ENCODE peak calls at places on chromosomes 13 and 19, in ten cellular contexts. One of them, this sample, is unnamed.

GRCh38 chr13:50646070-50646469 is 197.4 kb downstream of the DLEU7 start:
- DNase-seq in tibial nerve: no peak
- DNase-seq in WTC11: no peak
- DNase-seq in uterus: no peak
- DNase-seq in retinal pigment epithelial cell: no peak
- DNase-seq in lower leg skin: no peak
- DNase-seq in lower lobe of right lung: no peak
- DNase-seq in astrocyte: peak; percentile 33
- DNase-seq in progenitor cell of endocrine pancreas: no peak
- DNase-seq in cardiac muscle cell: no peak
- DNase-seq in this sample: no peak

GRCh38 chr13:21076265-21076653 is 14.9 kb upstream of the LATS2 start:
- DNase-seq in tibial nerve: no peak
- DNase-seq in WTC11: peak; percentile 38
- DNase-seq in uterus: no peak
- DNase-seq in retinal pigment epithelial cell: no peak
- DNase-seq in lower leg skin: no peak
- DNase-seq in lower lobe of right lung: no peak
- DNase-seq in astrocyte: no peak
- DNase-seq in progenitor cell of endocrine pancreas: no peak
- DNase-seq in cardiac muscle cell: no peak
- DNase-seq in this sample: no peak

GRCh38 chr19:6718741-6719539 is 1.5 kb downstream of the C3 start:
- DNase-seq in tibial nerve: no peak
- DNase-seq in WTC11: peak; percentile 78
- DNase-seq in uterus: no peak
- DNase-seq in retinal pigment epithelial cell: no peak
- DNase-seq in lower leg skin: no peak
- DNase-seq in lower lobe of right lung: peak; percentile 77
- DNase-seq in astrocyte: no peak
- DNase-seq in progenitor cell of endocrine pancreas: no peak
- DNase-seq in cardiac muscle cell: peak; percentile 59
- DNase-seq in this sample: peak; percentile 46

GRCh38 chr13:90287521-90287920 is 1060.0 kb upstream of the MIR17HG start:
- DNase-seq in tibial nerve: no peak
- DNase-seq in WTC11: no peak
- DNase-seq in uterus: no peak
- DNase-seq in retinal pigment epithelial cell: no peak
- DNase-seq in lower leg skin: no peak
- DNase-seq in lower lobe of right lung: no peak
- DNase-seq in astrocyte: no peak
- DNase-seq in progenitor cell of endocrine pancreas: no peak
- DNase-seq in cardiac muscle cell: no peak
- DNase-seq in this sample: no peak

GRCh38 chr19:53076984-53077383 is 26.2 kb downstream of the ZNF160 start:
- DNase-seq in tibial nerve: peak; percentile 16
- DNase-seq in WTC11: peak; percentile 91
- DNase-seq in uterus: peak; percentile 26
- DNase-seq in retinal pigment epithelial cell: peak; percentile 7
- DNase-seq in lower leg skin: no peak
- DNase-seq in lower lobe of right lung: no peak
- DNase-seq in astrocyte: peak; percentile 12
- DNase-seq in progenitor cell of endocrine pancreas: peak; percentile 50
- DNase-seq in cardiac muscle cell: peak; percentile 82
- DNase-seq in this sample: no peak

GRCh38 chr19:13022859-13023636 is 27.8 kb downstream of the NFIX start:
- DNase-seq in tibial nerve: peak; percentile 80
- DNase-seq in WTC11: peak; percentile 61
- DNase-seq in uterus: peak; percentile 95
- DNase-seq in retinal pigment epithelial cell: no peak
- DNase-seq in lower leg skin: peak; percentile 97
- DNase-seq in lower lobe of right lung: peak; percentile 78
- DNase-seq in astrocyte: peak; percentile 98
- DNase-seq in progenitor cell of endocrine pancreas: no peak
- DNase-seq in cardiac muscle cell: peak; percentile 97
- DNase-seq in this sample: no peak

GRCh38 chr19:42455621-42456081 is 12.9 kb upstream of the CXCL17 start:
- DNase-seq in tibial nerve: no peak
- DNase-seq in WTC11: no peak
- DNase-seq in uterus: no peak
- DNase-seq in retinal pigment epithelial cell: no peak
- DNase-seq in lower leg skin: no peak
- DNase-seq in lower lobe of right lung: no peak
- DNase-seq in astrocyte: no peak
- DNase-seq in progenitor cell of endocrine pancreas: no peak
- DNase-seq in cardiac muscle cell: no peak
- DNase-seq in this sample: no peak

GRCh38 chr19:28213476-28214082 is 999.4 kb downstream of the UQCRFS1 start:
- DNase-seq in tibial nerve: no peak
- DNase-seq in WTC11: no peak
- DNase-seq in uterus: peak; percentile 28
- DNase-seq in retinal pigment epithelial cell: no peak
- DNase-seq in lower leg skin: no peak
- DNase-seq in lower lobe of right lung: no peak
- DNase-seq in astrocyte: peak; percentile 79
- DNase-seq in progenitor cell of endocrine pancreas: no peak
- DNase-seq in cardiac muscle cell: no peak
- DNase-seq in this sample: no peak

GRCh38 chr13:78621086-78621485 is 17.7 kb upstream of the POU4F1 start:
- DNase-seq in tibial nerve: no peak
- DNase-seq in WTC11: no peak
- DNase-seq in uterus: no peak
- DNase-seq in retinal pigment epithelial cell: no peak
- DNase-seq in lower leg skin: no peak
- DNase-seq in lower lobe of right lung: no peak
- DNase-seq in astrocyte: no peak
- DNase-seq in progenitor cell of endocrine pancreas: no peak
- DNase-seq in cardiac muscle cell: no peak
- DNase-seq in this sample: no peak

GRCh38 chr19:39181500-39182173 is 15.1 kb upstream of the NCCRP1 start:
- DNase-seq in tibial nerve: no peak
- DNase-seq in WTC11: no peak
- DNase-seq in uterus: no peak
- DNase-seq in retinal pigment epithelial cell: no peak
- DNase-seq in lower leg skin: no peak
- DNase-seq in lower lobe of right lung: no peak
- DNase-seq in astrocyte: no peak
- DNase-seq in progenitor cell of endocrine pancreas: no peak
- DNase-seq in cardiac muscle cell: no peak
- DNase-seq in this sample: no peak

GRCh38 chr13:45994752-45995151 is 57.8 kb downstream of the ZC3H13 start:
- DNase-seq in tibial nerve: no peak
- DNase-seq in WTC11: no peak
- DNase-seq in uterus: no peak
- DNase-seq in retinal pigment epithelial cell: no peak
- DNase-seq in lower leg skin: no peak
- DNase-seq in lower lobe of right lung: no peak
- DNase-seq in astrocyte: no peak
- DNase-seq in progenitor cell of endocrine pancreas: no peak
- DNase-seq in cardiac muscle cell: no peak
- DNase-seq in this sample: no peak

GRCh38 chr13:93963266-93964131 is 516.0 kb downstream of the DCT start:
- DNase-seq in tibial nerve: no peak
- DNase-seq in WTC11: no peak
- DNase-seq in uterus: no peak
- DNase-seq in retinal pigment epithelial cell: no peak
- DNase-seq in lower leg skin: no peak
- DNase-seq in lower lobe of right lung: no peak
- DNase-seq in astrocyte: peak; percentile 51
- DNase-seq in progenitor cell of endocrine pancreas: no peak
- DNase-seq in cardiac muscle cell: peak; percentile 63
- DNase-seq in this sample: no peak

GRCh38 chr13:61728468-61728867 is 312.8 kb upstream of the PCDH20 start:
- DNase-seq in tibial nerve: no peak
- DNase-seq in WTC11: no peak
- DNase-seq in uterus: no peak
- DNase-seq in retinal pigment epithelial cell: peak; percentile 57
- DNase-seq in lower leg skin: no peak
- DNase-seq in lower lobe of right lung: no peak
- DNase-seq in astrocyte: peak; percentile 47
- DNase-seq in progenitor cell of endocrine pancreas: no peak
- DNase-seq in cardiac muscle cell: peak; percentile 71
- DNase-seq in this sample: no peak

GRCh38 chr13:101452519-101453485 is at the start of gene ITGBL1:
- DNase-seq in tibial nerve: no peak
- DNase-seq in WTC11: no peak
- DNase-seq in uterus: no peak
- DNase-seq in retinal pigment epithelial cell: no peak
- DNase-seq in lower leg skin: peak; percentile 88
- DNase-seq in lower lobe of right lung: no peak
- DNase-seq in astrocyte: no peak
- DNase-seq in progenitor cell of endocrine pancreas: no peak
- DNase-seq in cardiac muscle cell: peak; percentile 8
- DNase-seq in this sample: no peak

GRCh38 chr19:6720369-6721112 is at the start of gene C3:
- DNase-seq in tibial nerve: peak; percentile 83
- DNase-seq in WTC11: no peak
- DNase-seq in uterus: peak; percentile 86
- DNase-seq in retinal pigment epithelial cell: no peak
- DNase-seq in lower leg skin: peak; percentile 91
- DNase-seq in lower lobe of right lung: peak; percentile 68
- DNase-seq in astrocyte: no peak
- DNase-seq in progenitor cell of endocrine pancreas: no peak
- DNase-seq in cardiac muscle cell: peak; percentile 96
- DNase-seq in this sample: peak; percentile 81

GRCh38 chr19:58338825-58339558 is 12.2 kb downstream of the ZSCAN22 start:
- DNase-seq in tibial nerve: no peak
- DNase-seq in WTC11: peak; percentile 73
- DNase-seq in uterus: no peak
- DNase-seq in retinal pigment epithelial cell: no peak
- DNase-seq in lower leg skin: no peak
- DNase-seq in lower lobe of right lung: peak; percentile 28
- DNase-seq in astrocyte: no peak
- DNase-seq in progenitor cell of endocrine pancreas: no peak
- DNase-seq in cardiac muscle cell: no peak
- DNase-seq in this sample: peak; percentile 25
- TF ChIP-seq CTCF in tibial nerve: no peak
- TF ChIP-seq CTCF in WTC11: peak; percentile 35
- TF ChIP-seq CTCF in uterus: no peak
- TF ChIP-seq CTCF in retinal pigment epithelial cell: no peak
- TF ChIP-seq CTCF in lower leg skin: no peak
- TF ChIP-seq CTCF in lower lobe of right lung: no peak
- TF ChIP-seq CTCF in astrocyte: no peak
- TF ChIP-seq CTCF in progenitor cell of endocrine pancreas: peak; percentile 24
- TF ChIP-seq CTCF in cardiac muscle cell: no peak
- TF ChIP-seq CTCF in this sample: peak; percentile 15

GRCh38 chr19:51599084-51599483 is 28.0 kb downstream of the ZNF175 start:
- DNase-seq in tibial nerve: no peak
- DNase-seq in WTC11: no peak
- DNase-seq in uterus: no peak
- DNase-seq in retinal pigment epithelial cell: no peak
- DNase-seq in lower leg skin: no peak
- DNase-seq in lower lobe of right lung: no peak
- DNase-seq in astrocyte: no peak
- DNase-seq in progenitor cell of endocrine pancreas: no peak
- DNase-seq in cardiac muscle cell: no peak
- DNase-seq in this sample: no peak

GRCh38 chr19:51600940-51601575 is 29.1 kb downstream of the SIGLEC5 start:
- DNase-seq in tibial nerve: no peak
- DNase-seq in WTC11: peak; percentile 44
- DNase-seq in uterus: no peak
- DNase-seq in retinal pigment epithelial cell: no peak
- DNase-seq in lower leg skin: no peak
- DNase-seq in lower lobe of right lung: no peak
- DNase-seq in astrocyte: no peak
- DNase-seq in progenitor cell of endocrine pancreas: no peak
- DNase-seq in cardiac muscle cell: peak; percentile 2
- DNase-seq in this sample: no peak

GRCh38 chr19:51607077-51607476 is 23.1 kb downstream of the SIGLEC5 start:
- DNase-seq in tibial nerve: no peak
- DNase-seq in WTC11: no peak
- DNase-seq in uterus: no peak
- DNase-seq in retinal pigment epithelial cell: no peak
- DNase-seq in lower leg skin: no peak
- DNase-seq in lower lobe of right lung: no peak
- DNase-seq in astrocyte: no peak
- DNase-seq in progenitor cell of endocrine pancreas: no peak
- DNase-seq in cardiac muscle cell: no peak
- DNase-seq in this sample: no peak

GRCh38 chr19:51598159-51598915 is 27.3 kb downstream of the ZNF175 start:
- DNase-seq in tibial nerve: no peak
- DNase-seq in WTC11: no peak
- DNase-seq in uterus: no peak
- DNase-seq in retinal pigment epithelial cell: no peak
- DNase-seq in lower leg skin: no peak
- DNase-seq in lower lobe of right lung: no peak
- DNase-seq in astrocyte: no peak
- DNase-seq in progenitor cell of endocrine pancreas: no peak
- DNase-seq in cardiac muscle cell: no peak
- DNase-seq in this sample: no peak

GRCh38 chr19:51602189-51602854 is 27.9 kb downstream of the SIGLEC5 start:
- DNase-seq in tibial nerve: no peak
- DNase-seq in WTC11: no peak
- DNase-seq in uterus: no peak
- DNase-seq in retinal pigment epithelial cell: no peak
- DNase-seq in lower leg skin: no peak
- DNase-seq in lower lobe of right lung: no peak
- DNase-seq in astrocyte: no peak
- DNase-seq in progenitor cell of endocrine pancreas: no peak
- DNase-seq in cardiac muscle cell: no peak
- DNase-seq in this sample: no peak
- TF ChIP-seq CTCF in tibial nerve: no peak
- TF ChIP-seq CTCF in WTC11: no peak
- TF ChIP-seq CTCF in uterus: no peak
- TF ChIP-seq CTCF in retinal pigment epithelial cell: no peak
- TF ChIP-seq CTCF in lower leg skin: no peak
- TF ChIP-seq CTCF in lower lobe of right lung: no peak
- TF ChIP-seq CTCF in astrocyte: no peak
- TF ChIP-seq CTCF in progenitor cell of endocrine pancreas: no peak
- TF ChIP-seq CTCF in cardiac muscle cell: no peak
- TF ChIP-seq CTCF in this sample: no peak

DNA sequence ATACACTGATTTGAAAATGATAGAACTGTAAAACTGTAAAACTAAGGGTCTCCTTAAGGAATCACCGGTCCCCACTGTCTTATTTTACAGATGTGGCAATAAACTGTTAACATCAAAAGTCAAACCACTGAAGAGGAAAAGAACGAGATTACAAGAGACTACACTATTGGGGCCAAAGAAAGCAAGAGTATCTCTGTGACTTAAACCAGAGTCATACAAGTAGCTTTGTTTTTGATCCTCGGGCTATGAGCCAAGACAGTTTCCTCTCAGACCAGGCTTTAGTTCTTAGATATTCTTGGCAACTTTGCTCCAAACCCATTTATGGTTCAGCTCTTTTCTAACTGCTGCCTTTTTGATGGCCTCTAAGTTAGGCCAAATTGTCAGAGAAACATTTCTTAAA is 113.8 kb downstream of the TBC1D4 start:
- DNase-seq in tibial nerve: peak; percentile 70
- DNase-seq in WTC11: no peak
- DNase-seq in uterus: peak; percentile 61
- DNase-seq in retinal pigment epithelial cell: peak; percentile 63
- DNase-seq in lower leg skin: no peak
- DNase-seq in lower lobe of right lung: no peak
- DNase-seq in astrocyte: peak; percentile 96
- DNase-seq in progenitor cell of endocrine pancreas: no peak
- DNase-seq in cardiac muscle cell: peak; percentile 93
- DNase-seq in this sample: no peak
- TF ChIP-seq CTCF in tibial nerve: no peak
- TF ChIP-seq CTCF in WTC11: no peak
- TF ChIP-seq CTCF in uterus: no peak
- TF ChIP-seq CTCF in retinal pigment epithelial cell: no peak
- TF ChIP-seq CTCF in lower leg skin: no peak
- TF ChIP-seq CTCF in lower lobe of right lung: no peak
- TF ChIP-seq CTCF in astrocyte: no peak
- TF ChIP-seq CTCF in progenitor cell of endocrine pancreas: no peak
- TF ChIP-seq CTCF in cardiac muscle cell: no peak
- TF ChIP-seq CTCF in this sample: no peak

GRCh38 chr19:29651622-29652394 is 13.5 kb upstream of the PLEKHF1 start:
- DNase-seq in tibial nerve: no peak
- DNase-seq in WTC11: no peak
- DNase-seq in uterus: no peak
- DNase-seq in retinal pigment epithelial cell: no peak
- DNase-seq in lower leg skin: peak; percentile 45
- DNase-seq in lower lobe of right lung: peak; percentile 15
- DNase-seq in astrocyte: no peak
- DNase-seq in progenitor cell of endocrine pancreas: no peak
- DNase-seq in cardiac muscle cell: no peak
- DNase-seq in this sample: no peak
- TF ChIP-seq CTCF in tibial nerve: no peak
- TF ChIP-seq CTCF in WTC11: no peak
- TF ChIP-seq CTCF in uterus: no peak
- TF ChIP-seq CTCF in retinal pigment epithelial cell: no peak
- TF ChIP-seq CTCF in lower leg skin: no peak
- TF ChIP-seq CTCF in lower lobe of right lung: no peak
- TF ChIP-seq CTCF in astrocyte: no peak
- TF ChIP-seq CTCF in progenitor cell of endocrine pancreas: no peak
- TF ChIP-seq CTCF in cardiac muscle cell: no peak
- TF ChIP-seq CTCF in this sample: no peak

This sample was measured in CD14-positive monocyte.